ENCODE peak calls at places on chromosomes 2 and 18, in seven cellular contexts. V is HCT116, Y is SK-N-SH, R is GM12878, D is K562, C is H1, I is HepG2. E is an unnamed sample.

GRCh38 chr18:59553273-59553672 is 143.9 kb downstream of the CCBE1 start:
- DNase-seq in I (no peak), V (no peak), Y (peak), R (no peak), C (no peak), D (no peak), E (no peak)

GRCh38 chr2:152826880-152827279 is 108.5 kb downstream of the ARL6IP6 start:
- DNase-seq in V (no peak), C (no peak), D (no peak), Y (no peak), R (no peak), I (no peak), E (no peak)

GRCh38 chr2:179422037-179422643 is 157.5 kb upstream of the SESTD1 start:
- DNase-seq in I (peak), V (peak), Y (peak), D (no peak), R (no peak), C (peak), E (peak)

GRCh38 chr18:79429381-79429780 is 33.7 kb downstream of the NFATC1 start:
- DNase-seq in Y (no peak), C (no peak), V (no peak), D (no peak), R (no peak), I (no peak), E (no peak)

GRCh38 chr2:89844221-89844943 is 1152.9 kb downstream of the RPIA start:
- DNase-seq in V (no peak), Y (no peak), D (no peak), I (no peak), R (no peak), C (no peak), E (no peak)

GRCh38 chr2:178858896-178859628 is 51.8 kb upstream of the TTN start:
- DNase-seq in D (no peak), I (no peak), V (no peak), R (no peak), C (no peak), Y (no peak), E (no peak)

GRCh38 chr2:96092580-96092877 is 23.8 kb downstream of the ADRA2B start:
- DNase-seq in D (no peak), Y (no peak), I (no peak), V (no peak), C (no peak), R (no peak), E (no peak)

GRCh38 chr2:19435815-19436214 is 77.4 kb upstream of the OSR1 start:
- DNase-seq in C (no peak), D (no peak), Y (peak), V (no peak), R (no peak), I (no peak), E (no peak)

GRCh38 chr18:37779220-37779619 is 213.6 kb upstream of the CELF4 start:
- DNase-seq in C (no peak), R (no peak), V (no peak), Y (no peak), D (no peak), I (no peak), E (no peak)

GRCh38 chr2:112674229-112674628 is 28.5 kb downstream of the SLC20A1 start:
- DNase-seq in I (no peak), Y (no peak), R (no peak), V (no peak), D (no peak), C (no peak), E (no peak)

GRCh38 chr2:75491129-75491753 is 69.5 kb downstream of the EVA1A start:
- DNase-seq in D (no peak), I (no peak), Y (no peak), R (no peak), V (no peak), C (no peak), E (no peak)

GRCh38 chr2:231243883-231244282 is 45.5 kb downstream of the ARMC9 start:
- DNase-seq in V (no peak), D (no peak), Y (no peak), R (no peak), I (no peak), C (no peak), E (no peak)

GRCh38 chr18:79552696-79553095 is 126.9 kb upstream of the CTDP1 start:
- DNase-seq in Y (no peak), I (no peak), V (no peak), R (no peak), D (no peak), C (no peak), E (no peak)

GRCh38 chr2:100773538-100773937 is 46.4 kb upstream of the NPAS2 start:
- DNase-seq in I (no peak), V (no peak), R (no peak), C (no peak), Y (no peak), D (no peak), E (no peak)

GRCh38 chr18:49137585-49137984 is 186.8 kb upstream of the SMAD7 start:
- DNase-seq in V (no peak), Y (no peak), I (no peak), D (no peak), C (no peak), R (no peak), E (no peak)

GRCh38 chr18:49135871-49136270 is 185.1 kb upstream of the SMAD7 start:
- DNase-seq in I (peak), D (no peak), V (no peak), Y (peak), R (no peak), C (no peak), E (no peak)

GRCh38 chr18:49137093-49137492 is 186.3 kb upstream of the SMAD7 start:
- DNase-seq in R (no peak), V (no peak), C (no peak), I (no peak), D (no peak), Y (no peak), E (no peak)

DNA sequence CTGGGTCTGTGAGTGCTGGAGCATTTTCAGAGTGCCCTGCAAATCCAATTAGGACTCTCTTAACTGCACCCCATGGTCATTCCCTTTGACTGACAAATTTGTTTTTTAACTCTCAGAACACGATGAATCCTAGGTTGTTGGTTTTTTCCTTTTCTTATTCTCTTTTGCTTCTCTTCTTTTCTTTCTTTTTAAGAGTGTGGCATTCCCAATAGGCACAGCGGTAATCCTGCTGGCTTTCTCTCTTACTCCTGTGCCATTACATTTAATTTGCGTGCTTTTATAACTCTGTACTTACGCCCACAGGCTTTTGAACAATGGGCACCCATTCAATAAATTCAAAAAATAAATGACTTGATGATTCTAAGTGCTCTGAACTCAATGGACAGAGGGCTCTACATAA is 189.0 kb upstream of the SMAD7 start:
- DNase-seq in C (no peak), Y (peak), I (no peak), V (no peak), R (no peak), D (no peak), E (no peak)
- TF ChIP-seq JUND in C (no peak), Y (no peak), I (no peak), V (no peak), R (no peak), D (no peak), E (no peak)

DNA sequence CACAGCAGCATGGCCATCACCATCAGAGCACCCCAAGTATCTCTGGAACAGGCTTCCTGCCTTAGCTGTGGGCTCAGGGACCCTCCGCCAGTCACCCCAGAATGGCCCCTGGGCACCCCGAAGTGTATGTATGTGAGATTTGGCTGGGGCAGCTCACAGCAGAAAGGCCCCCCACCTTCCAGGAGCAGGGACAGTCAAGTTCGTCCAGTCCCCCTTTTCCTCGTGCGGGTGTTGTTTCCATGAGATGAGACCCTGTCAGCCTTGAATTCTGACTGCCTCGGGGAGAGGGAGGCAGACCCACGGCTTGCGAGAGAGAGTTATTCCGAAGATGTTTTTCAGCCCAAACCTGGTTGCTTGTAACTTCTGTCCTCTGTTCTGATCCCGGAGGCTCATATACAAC is 290.9 kb upstream of the HDAC4 start:
- DNase-seq in D (no peak), R (no peak), C (no peak), I (no peak), V (no peak), Y (no peak), E (no peak)
- TF ChIP-seq JUND in D (no peak), R (no peak), C (no peak), I (no peak), V (no peak), Y (no peak), E (no peak)

GRCh38 chr2:26469092-26469710 is 8.7 kb downstream of the OTOF start:
- DNase-seq in I (peak), V (peak), R (peak), C (peak), Y (peak), D (peak), E (peak)
- TF ChIP-seq JUND in I (no peak), V (no peak), R (no peak), C (no peak), Y (no peak), D (no peak), E (no peak)

GRCh38 chr18:13302611-13303267 is 84.2 kb downstream of the LDLRAD4 start:
- DNase-seq in C (no peak), I (no peak), D (no peak), Y (no peak), V (no peak), R (no peak), E (peak)
- TF ChIP-seq JUND in C (no peak), I (no peak), D (no peak), Y (no peak), V (no peak), R (no peak), E (no peak)

GRCh38 chr2:135825855-135826190 is 11.2 kb downstream of the LCT start:
- DNase-seq in C (no peak), Y (no peak), V (no peak), D (no peak), I (no peak), R (no peak), E (no peak)

GRCh38 chr2:135826561-135826960 is 10.4 kb downstream of the LCT start:
- DNase-seq in I (no peak), R (no peak), C (no peak), V (no peak), Y (no peak), D (no peak), E (no peak)

GRCh38 chr2:135831180-135831812 is 5.7 kb downstream of the LCT start:
- DNase-seq in R (no peak), D (no peak), C (no peak), I (no peak), Y (no peak), V (no peak), E (no peak)

GRCh38 chr2:135832891-135833290 is 4.1 kb downstream of the LCT start:
- DNase-seq in R (no peak), I (no peak), Y (no peak), V (no peak), D (no peak), C (no peak), E (no peak)

GRCh38 chr2:135829420-135829983 is 7.5 kb downstream of the LCT start:
- DNase-seq in R (no peak), V (no peak), C (no peak), I (no peak), D (no peak), Y (no peak), E (no peak)
- TF ChIP-seq JUND in R (no peak), V (no peak), C (no peak), I (no peak), D (no peak), Y (no peak), E (no peak)

E was measured in T47D.